ENCODE peak calls at places on chromosomes 2 and 18, in five cellular contexts. T, D, E, A and F are unnamed samples.

GRCh38 chr18:1050012-1050657 is 145.5 kb downstream of the ADCYAP1 start:
- DNase-seq in D (peak; percentile 44), A (no peak), E (peak; percentile 32), T (no peak), F (peak; percentile 34)

GRCh38 chr2:240579771-240580614 is 6.5 kb upstream of the CAPN10 start:
- DNase-seq in T (peak; percentile 87), D (peak; percentile 84), E (peak; percentile 93), A (peak; percentile 79), F (peak; percentile 93)

GRCh38 chr2:153455856-153456255 is 22.7 kb downstream of the RPRM start:
- DNase-seq in E (no peak), D (no peak), A (no peak), T (no peak), F (no peak)

GRCh38 chr2:176291768-176292393 is 22.6 kb downstream of the MTX2 start:
- DNase-seq in D (no peak), A (no peak), E (no peak), T (no peak), F (no peak)

GRCh38 chr2:217527586-217528202 is 475.1 kb downstream of the TNS1 start:
- DNase-seq in E (peak; percentile 66), A (no peak), T (no peak), D (peak; percentile 72), F (no peak)

GRCh38 chr2:179302764-179303561 is 38.3 kb upstream of the SESTD1 start:
- DNase-seq in D (no peak), A (no peak), E (peak; percentile 52), T (peak; percentile 6), F (no peak)

GRCh38 chr2:39913648-39914456 is 134.8 kb upstream of the THUMPD2 start:
- DNase-seq in T (peak; percentile 85), A (no peak), D (peak; percentile 73), E (peak; percentile 91), F (peak; percentile 77)

GRCh38 chr2:62133320-62133823 is 62.5 kb upstream of the B3GNT2 start:
- DNase-seq in A (no peak), E (no peak), T (no peak), D (no peak), F (no peak)

GRCh38 chr18:57975805-57976204 is 68.2 kb upstream of the NEDD4L start:
- DNase-seq in E (no peak), D (no peak), T (no peak), A (no peak), F (no peak)

GRCh38 chr2:110678457-110679336 is 834 bp upstream of the BUB1 start:
- DNase-seq in T (peak; percentile 39), E (peak; percentile 33), D (peak; percentile 27), A (peak; percentile 38), F (no peak)

GRCh38 chr2:4420032-4420431 is 716.7 kb downstream of the DCDC2C start:
- DNase-seq in D (no peak), A (no peak), T (no peak), E (no peak), F (no peak)

GRCh38 chr2:150376627-150377335 is 110.7 kb downstream of the RND3 start:
- DNase-seq in E (peak; percentile 52), A (no peak), D (peak; percentile 63), T (peak; percentile 92), F (peak; percentile 40)

GRCh38 chr2:239706407-239706806 is 305.6 kb upstream of the HDAC4 start:
- DNase-seq in D (no peak), T (no peak), E (no peak), A (no peak), F (no peak)

GRCh38 chr2:40397720-40398119 is 54.2 kb downstream of the SLC8A1 start:
- DNase-seq in T (no peak), A (no peak), D (no peak), E (no peak), F (no peak)

GRCh38 chr2:28633739-28634138 is 117.9 kb upstream of the PPP1CB start:
- DNase-seq in E (peak; percentile 81), D (peak; percentile 88), T (peak; percentile 95), A (peak; percentile 69), F (peak; percentile 99)

GRCh38 chr18:58800582-58800981 is 64.1 kb upstream of the ZNF532 start:
- DNase-seq in T (no peak), D (no peak), E (no peak), A (no peak), F (peak; percentile 87)

GRCh38 chr2:75464348-75464946 is 96.3 kb downstream of the EVA1A start:
- DNase-seq in E (peak; percentile 69), T (peak; percentile 72), D (peak; percentile 28), A (no peak), F (peak; percentile 49)

GRCh38 chr18:23135679-23136325 is 517 bp downstream of the CABLES1 start:
- DNase-seq in A (peak; percentile 31), D (peak; percentile 52), T (peak; percentile 33), E (no peak), F (peak; percentile 26)

GRCh38 chr2:101820519-101820918 is 123.0 kb downstream of the MAP4K4 start:
- DNase-seq in T (peak; percentile 84), D (peak; percentile 88), E (peak; percentile 65), A (no peak), F (peak; percentile 99)

GRCh38 chr18:29361843-29362242 is 1184.9 kb upstream of the CDH2 start:
- DNase-seq in E (no peak), A (no peak), D (no peak), T (no peak), F (no peak)

GRCh38 chr2:181070119-181070833 is 89.9 kb downstream of the UBE2E3 start:
- DNase-seq in D (peak; percentile 77), E (peak; percentile 58), T (peak; percentile 66), A (no peak), F (peak; percentile 81)

GRCh38 chr2:10620481-10620880 is 69.3 kb downstream of the NOL10 start:
- DNase-seq in D (peak; percentile 97), E (peak; percentile 34), T (peak; percentile 92), A (no peak), F (peak; percentile 29)

GRCh38 chr2:16900405-16901025 is 234.9 kb upstream of the CYRIA start:
- DNase-seq in A (no peak), D (peak; percentile 5), T (peak; percentile 30), E (no peak), F (peak; percentile 73)

GRCh38 chr18:44988821-44989587 is 308.3 kb downstream of the SETBP1 start:
- DNase-seq in A (no peak), E (peak; percentile 37), D (peak; percentile 35), T (peak; percentile 20), F (peak; percentile 36)

GRCh38 chr2:14524041-14524802 is 108.3 kb upstream of the LRATD1 start:
- DNase-seq in E (no peak), A (no peak), D (peak; percentile 80), T (peak; percentile 51), F (peak; percentile 86)

GRCh38 chr2:45168731-45169338 is 159.6 kb upstream of the SIX2 start:
- DNase-seq in E (no peak), A (no peak), D (no peak), T (no peak), F (peak; percentile 36)

GRCh38 chr18:62614499-62614898 is 91.7 kb downstream of the ZCCHC2 start:
- DNase-seq in E (no peak), D (no peak), T (no peak), A (no peak), F (no peak)

GRCh38 chr2:135744761-135745314 is 3.2 kb downstream of the UBXN4 start:
- DNase-seq in E (no peak), D (peak; percentile 11), T (peak; percentile 42), A (no peak), F (peak; percentile 88)

GRCh38 chr18:12939161-12939560 is 8.7 kb upstream of the SEH1L start:
- DNase-seq in D (no peak), T (no peak), A (no peak), E (no peak), F (no peak)

GRCh38 chr2:226839960-226840359 is 4.1 kb downstream of the RHBDD1 start:
- DNase-seq in T (no peak), E (no peak), A (no peak), D (no peak), F (no peak)

GRCh38 chr2:11343626-11344341 is 652 bp downstream of the ROCK2 start:
- DNase-seq in D (peak; percentile 37), A (peak; percentile 42), T (no peak), E (peak; percentile 23), F (peak; percentile 43)

GRCh38 chr2:229425573-229425972 is 154.5 kb upstream of the PID1 start:
- DNase-seq in A (no peak), D (no peak), E (no peak), T (no peak), F (peak; percentile 64)
- TF ChIP-seq CTCF in A (no peak), D (no peak), E (no peak), T (no peak), F (no peak)

GRCh38 chr18:8609711-8610441 is 639 bp downstream of the RAB12 start:
- DNase-seq in T (no peak), E (no peak), A (no peak), D (no peak), F (peak; percentile 28)
- H3K4me3 ChIP-seq in T (peak overlapping the region; percentile 84), E (peak overlapping the region; percentile 85), A (peak overlapping the region; percentile 91), D (peak overlapping the region; percentile 59), F (peak overlapping the region; percentile 87)

GRCh38 chr18:77422974-77423373 is 173.3 kb downstream of the GALR1 start:
- DNase-seq in D (no peak), A (no peak), E (no peak), T (peak; percentile 13), F (no peak)
- TF ChIP-seq CTCF in D (no peak), A (no peak), E (no peak), T (peak; percentile 41), F (no peak)

DNA sequence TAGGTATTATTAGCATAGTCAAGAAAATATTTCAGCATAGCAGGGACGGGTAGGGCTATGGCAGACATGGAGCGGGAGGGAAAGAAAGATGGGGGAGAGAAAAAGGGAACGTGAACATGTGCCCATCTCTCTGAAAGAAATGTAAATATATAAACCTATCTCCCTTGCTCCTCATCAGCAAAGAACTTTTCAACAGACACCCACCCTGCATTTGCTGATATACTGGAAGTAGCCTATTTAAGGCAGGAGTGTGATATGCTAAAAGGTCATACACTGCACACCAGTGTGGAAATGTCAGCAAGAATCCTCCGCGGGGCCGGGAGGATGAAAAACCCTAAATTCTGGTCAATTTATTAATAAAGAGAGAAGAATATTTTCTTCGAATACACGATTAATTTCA is 1.7 kb downstream of the MBOAT2 start:
- DNase-seq in A (no peak), D (no peak), T (no peak), E (no peak), F (no peak)
- H3K4me3 ChIP-seq in A (no peak overlapping the region), D (peak overlapping the region; percentile 83), T (peak overlapping the region; percentile 6), E (peak overlapping the region; percentile 82), F (peak overlapping the region; percentile 58)

GRCh38 chr18:48186861-48187260 is 222.3 kb downstream of the ZBTB7C start:
- DNase-seq in D (no peak), E (no peak), T (no peak), A (no peak), F (no peak)
- TF ChIP-seq CTCF in D (no peak), E (no peak), T (no peak), A (no peak), F (no peak)

DNA sequence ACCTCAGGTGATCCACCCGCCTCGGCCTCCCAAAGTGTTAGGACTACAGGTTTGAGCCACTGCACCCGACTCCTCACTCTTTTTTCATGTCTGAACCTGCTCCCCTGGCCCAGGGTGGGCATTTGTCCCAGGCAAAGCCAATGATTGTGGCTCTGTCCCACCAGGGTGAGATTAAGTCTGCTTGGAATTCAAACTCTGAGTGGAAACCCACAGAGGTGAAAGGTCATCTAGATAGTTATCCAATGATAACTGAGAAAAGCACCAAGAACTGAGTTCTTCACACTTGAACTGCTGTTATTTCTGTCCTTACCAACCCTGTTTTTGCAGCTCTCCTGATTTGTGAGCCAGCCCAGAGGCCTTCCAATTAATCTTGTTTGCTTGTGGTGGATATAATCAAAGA is 62.4 kb upstream of the ACVR1 start:
- DNase-seq in T (peak; percentile 15), D (peak; percentile 62), A (no peak), E (no peak), F (no peak)
- H3K4me3 ChIP-seq in T (no peak overlapping the region), D (no peak overlapping the region), A (no peak overlapping the region), E (no peak overlapping the region), F (no peak overlapping the region)